ENCODE peak calls at places on chromosomes 12 and 14, in six cellular contexts. H is tibial artery, Q is D721Med, R is GM23338, A is omental fat pad, Y is astrocyte of the spinal cord. E is an unnamed sample.

GRCh38 chr14:77204457-77204796 is 22.8 kb downstream of the TMEM63C start:
- DNase-seq in H (no peak), Q (no peak), R (no peak), A (no peak), Y (no peak), E (no peak)

GRCh38 chr12:110600254-110600653 is 13.7 kb upstream of the TCTN1 start:
- DNase-seq in H (no peak), Q (no peak), R (peak; percentile 58), A (no peak), Y (peak; percentile 73), E (no peak)

GRCh38 chr12:111276189-111276588 is 92.7 kb downstream of the PHETA1 start:
- DNase-seq in H (no peak), Q (no peak), R (no peak), A (no peak), Y (no peak), E (no peak)

GRCh38 chr14:58151701-58152568 is at the start of gene ARMH4:
- DNase-seq in H (peak; percentile 89), Q (peak; percentile 79), R (peak; percentile 95), A (peak; percentile 28), Y (peak; percentile 82), E (peak; percentile 77)

GRCh38 chr12:106282457-106283097 is 20.0 kb upstream of the TCP11L2 start:
- DNase-seq in H (no peak), Q (peak; percentile 26), R (peak; percentile 78), A (no peak), Y (peak; percentile 46), E (peak; percentile 63)

GRCh38 chr14:103710771-103711392 is 4.4 kb downstream of the XRCC3 start:
- DNase-seq in H (no peak), Q (no peak), R (no peak), A (no peak), Y (no peak), E (no peak)

GRCh38 chr14:52076334-52076733 is 7.5 kb upstream of the NID2 start:
- DNase-seq in H (peak; percentile 92), Q (no peak), R (no peak), A (no peak), Y (peak; percentile 79), E (no peak)

GRCh38 chr12:121209629-121210572 is at the start of gene P2RX4:
- DNase-seq in H (peak; percentile 91), Q (peak; percentile 63), R (peak; percentile 90), A (peak; percentile 33), Y (peak; percentile 65), E (peak; percentile 92)

GRCh38 chr14:33343016-33343415 is 404.3 kb downstream of the NPAS3 start:
- DNase-seq in H (no peak), Q (no peak), R (no peak), A (no peak), Y (peak; percentile 18), E (no peak)

GRCh38 chr12:32541754-32542374 is 137.2 kb upstream of the DNM1L start:
- DNase-seq in H (no peak), Q (no peak), R (no peak), A (no peak), Y (no peak), E (no peak)

GRCh38 chr12:104454997-104455396 is 1.8 kb upstream of the CHST11 start:
- DNase-seq in H (no peak), Q (no peak), R (no peak), A (no peak), Y (peak; percentile 58), E (no peak)

GRCh38 chr12:99257672-99258071 is 389.9 kb upstream of the GARIN6 start:
- DNase-seq in H (no peak), Q (no peak), R (no peak), A (no peak), Y (no peak), E (no peak)

GRCh38 chr12:77401480-77402105 is 336.2 kb upstream of the E2F7 start:
- DNase-seq in H (no peak), Q (no peak), R (no peak), A (no peak), Y (no peak), E (no peak)

GRCh38 chr12:42382013-42382696 is 56.2 kb downstream of the PPHLN1 start:
- DNase-seq in H (no peak), Q (no peak), R (peak; percentile 44), A (no peak), Y (no peak), E (no peak)

GRCh38 chr14:74627071-74627470 is 15.0 kb upstream of the LTBP2 start:
- DNase-seq in H (no peak), Q (no peak), R (no peak), A (no peak), Y (no peak), E (no peak)

GRCh38 chr12:70507442-70507841 is 129.8 kb downstream of the PTPRB start:
- DNase-seq in H (no peak), Q (no peak), R (peak; percentile 55), A (no peak), Y (peak; percentile 25), E (no peak)

GRCh38 chr12:82650627-82651337 is 35.9 kb upstream of the TMTC2 start:
- DNase-seq in H (no peak), Q (no peak), R (no peak), A (peak; percentile 28), Y (peak; percentile 41), E (peak; percentile 91)

GRCh38 chr12:86496595-86496994 is 240.4 kb upstream of the MGAT4C start:
- DNase-seq in H (no peak), Q (no peak), R (no peak), A (no peak), Y (no peak), E (no peak)

GRCh38 chr14:100305446-100306255 is 593 bp downstream of the SLC25A29 start:
- DNase-seq in H (peak; percentile 77), Q (no peak), R (peak; percentile 63), A (no peak), Y (peak; percentile 31), E (peak; percentile 28)

GRCh38 chr12:52667509-52667908 is 12.7 kb downstream of the KRT1 start:
- DNase-seq in H (no peak), Q (no peak), R (peak; percentile 47), A (no peak), Y (no peak), E (no peak)
- TF ChIP-seq CTCF in H (no peak), Q (no peak), R (peak; percentile 57), A (no peak), Y (peak; percentile 16), E (no peak)

GRCh38 chr14:72847721-72848120 is 46.2 kb downstream of the DPF3 start:
- DNase-seq in H (no peak), Q (no peak), R (peak; percentile 67), A (no peak), Y (no peak), E (no peak)
- TF ChIP-seq CTCF in H (no peak), Q (no peak), R (no peak), A (no peak), Y (no peak), E (no peak)

DNA sequence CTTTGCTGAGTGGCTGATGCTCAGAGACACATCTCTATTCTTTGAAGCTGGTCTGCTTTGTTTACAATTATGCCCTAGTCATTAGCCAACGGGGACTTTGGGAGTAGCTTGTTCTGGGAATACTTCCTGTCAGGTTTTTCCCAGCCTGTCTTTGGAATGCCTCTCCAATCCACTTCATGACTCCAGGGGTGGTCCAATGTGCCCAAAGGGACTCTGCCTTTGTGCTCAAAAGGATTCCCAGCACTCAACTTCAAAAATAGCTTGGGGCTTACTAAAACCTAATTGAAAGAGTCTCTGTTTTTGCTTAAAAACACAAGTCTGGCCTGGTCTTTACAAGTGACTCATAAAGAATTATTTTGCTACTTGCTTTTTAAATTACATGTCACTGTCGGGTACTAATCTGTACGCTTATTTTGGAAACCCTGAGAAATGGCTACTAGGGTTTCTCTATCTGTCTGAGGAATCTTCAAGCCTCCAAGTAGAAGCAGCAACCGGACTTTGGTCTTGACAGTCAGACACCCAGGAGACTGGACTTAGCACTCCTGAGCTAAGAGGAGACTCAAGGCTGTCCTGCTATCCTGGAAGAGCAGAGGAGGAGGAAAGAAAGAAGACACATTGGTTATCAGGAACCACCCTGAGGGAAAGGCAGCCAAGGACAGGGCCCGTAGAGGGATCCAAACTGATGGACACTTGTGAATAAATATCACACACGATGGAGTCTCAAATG is 20.7 kb downstream of the PHLDA1 start:
- DNase-seq in H (no peak), Q (no peak), R (peak; percentile 52), A (no peak), Y (peak; percentile 27), E (no peak)
- TF ChIP-seq CTCF in H (no peak), Q (no peak), R (no peak), A (no peak), Y (no peak), E (no peak)

GRCh38 chr14:90235179-90235976 is 21.0 kb upstream of the PSMC1 start:
- DNase-seq in H (peak; percentile 67), Q (peak; percentile 64), R (peak; percentile 85), A (peak; percentile 62), Y (peak; percentile 61), E (peak; percentile 80)
- TF ChIP-seq CTCF in H (peak; percentile 84), Q (peak; percentile 82), R (peak; percentile 85), A (peak; percentile 73), Y (peak; percentile 86), E (peak; percentile 93)

GRCh38 chr14:59632381-59632780 is 55.8 kb upstream of the CCDC175 start:
- DNase-seq in H (no peak), Q (no peak), R (peak; percentile 73), A (no peak), Y (peak; percentile 28), E (peak; percentile 32)
- TF ChIP-seq CTCF in H (peak; percentile 35), Q (peak; percentile 50), R (peak; percentile 79), A (no peak), Y (peak; percentile 72), E (peak; percentile 47)